ENCODE peak calls at places on chromosomes 5 and 9, in five cellular contexts. One of them, this sample, is unnamed. For H3K36me3, the result is how much of the 10 kb centered on the place peaks cover.

GRCh38 chr5:79736528-79737514 is 47.2 kb downstream of the CMYA5 start:
- DNase-seq in left ventricle myocardium inferior: no peak
- DNase-seq in pancreas: no peak
- DNase-seq in breast epithelium: no peak
- DNase-seq in uterus: no peak
- DNase-seq in this sample: no peak

GRCh38 chr5:10485897-10486296 is 44.2 kb downstream of the ROPN1L start:
- DNase-seq in left ventricle myocardium inferior: no peak
- DNase-seq in pancreas: no peak
- DNase-seq in breast epithelium: no peak
- DNase-seq in uterus: no peak
- DNase-seq in this sample: no peak

GRCh38 chr5:102856374-102856748 is 101.3 kb downstream of the PAM start:
- DNase-seq in left ventricle myocardium inferior: no peak
- DNase-seq in pancreas: no peak
- DNase-seq in breast epithelium: no peak
- DNase-seq in uterus: no peak
- DNase-seq in this sample: no peak

GRCh38 chr5:30401479-30402058 is 791.9 kb upstream of the CDH6 start:
- DNase-seq in left ventricle myocardium inferior: no peak
- DNase-seq in pancreas: peak
- DNase-seq in breast epithelium: no peak
- DNase-seq in uterus: no peak
- DNase-seq in this sample: peak

GRCh38 chr5:143355710-143356109 is 47.8 kb downstream of the NR3C1 start:
- DNase-seq in left ventricle myocardium inferior: peak
- DNase-seq in pancreas: peak
- DNase-seq in breast epithelium: peak
- DNase-seq in uterus: peak
- DNase-seq in this sample: peak

GRCh38 chr5:140141241-140141640 is 15.5 kb downstream of the IGIP start:
- DNase-seq in left ventricle myocardium inferior: no peak
- DNase-seq in pancreas: no peak
- DNase-seq in breast epithelium: no peak
- DNase-seq in uterus: no peak
- DNase-seq in this sample: no peak

GRCh38 chr5:139458580-139459407 is 3.7 kb downstream of the ECSCR start:
- DNase-seq in left ventricle myocardium inferior: no peak
- DNase-seq in pancreas: no peak
- DNase-seq in breast epithelium: no peak
- DNase-seq in uterus: no peak
- DNase-seq in this sample: no peak

GRCh38 chr5:32711693-32712462 is 757 bp downstream of the NPR3 start:
- DNase-seq in left ventricle myocardium inferior: peak
- DNase-seq in pancreas: peak
- DNase-seq in breast epithelium: no peak
- DNase-seq in uterus: no peak
- DNase-seq in this sample: no peak

GRCh38 chr5:142095651-142096330 is 12.8 kb upstream of the NDFIP1 start:
- DNase-seq in left ventricle myocardium inferior: no peak
- DNase-seq in pancreas: no peak
- DNase-seq in breast epithelium: no peak
- DNase-seq in uterus: no peak
- DNase-seq in this sample: no peak

DNA sequence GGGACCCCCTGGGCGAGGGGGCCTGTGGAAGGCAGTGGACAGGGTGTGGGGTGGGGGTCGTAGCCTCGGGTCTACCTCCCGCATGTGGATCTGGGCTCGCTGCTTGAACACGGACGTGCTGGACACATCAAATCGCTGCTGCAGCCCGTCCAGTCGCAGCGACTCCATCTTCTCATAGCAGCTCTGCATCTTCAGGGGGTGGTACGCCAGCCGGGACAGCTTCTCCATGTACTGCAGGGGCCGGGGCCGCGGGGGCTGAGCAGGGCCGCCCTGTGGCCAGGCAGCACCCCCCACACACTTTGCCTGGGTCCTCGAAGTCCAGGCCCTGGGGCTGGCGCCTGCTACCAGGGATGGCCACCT is 57.6 kb downstream of the LRSAM1 start:
- DNase-seq in left ventricle myocardium inferior: no peak
- DNase-seq in pancreas: no peak
- DNase-seq in breast epithelium: no peak
- DNase-seq in uterus: no peak
- DNase-seq in this sample: no peak
- H3K36me3 ChIP-seq in left ventricle myocardium inferior: half or more
- H3K36me3 ChIP-seq in pancreas: under half
- H3K36me3 ChIP-seq in breast epithelium: under half
- H3K36me3 ChIP-seq in uterus: under half
- H3K36me3 ChIP-seq in this sample: under half

GRCh38 chr5:146306838-146307237 is 31.8 kb upstream of the POU4F3 start:
- DNase-seq in left ventricle myocardium inferior: no peak
- DNase-seq in pancreas: no peak
- DNase-seq in breast epithelium: no peak
- DNase-seq in uterus: no peak
- DNase-seq in this sample: no peak
- H3K36me3 ChIP-seq in left ventricle myocardium inferior: under half
- H3K36me3 ChIP-seq in pancreas: under half
- H3K36me3 ChIP-seq in breast epithelium: under half
- H3K36me3 ChIP-seq in uterus: under half
- H3K36me3 ChIP-seq in this sample: under half

GRCh38 chr5:50759526-50760280 is 93.3 kb downstream of the PARP8 start:
- DNase-seq in left ventricle myocardium inferior: no peak
- DNase-seq in pancreas: no peak
- DNase-seq in breast epithelium: no peak
- DNase-seq in uterus: no peak
- DNase-seq in this sample: no peak
- H3K36me3 ChIP-seq in left ventricle myocardium inferior: under half
- H3K36me3 ChIP-seq in pancreas: under half
- H3K36me3 ChIP-seq in breast epithelium: under half
- H3K36me3 ChIP-seq in uterus: under half
- H3K36me3 ChIP-seq in this sample: under half

GRCh38 chr5:179885491-179886090 is 22.1 kb downstream of the TBC1D9B start:
- DNase-seq in left ventricle myocardium inferior: no peak
- DNase-seq in pancreas: no peak
- DNase-seq in breast epithelium: peak
- DNase-seq in uterus: no peak
- DNase-seq in this sample: no peak

GRCh38 chr5:179887095-179887494 is 20.6 kb downstream of the TBC1D9B start:
- DNase-seq in left ventricle myocardium inferior: no peak
- DNase-seq in pancreas: no peak
- DNase-seq in breast epithelium: no peak
- DNase-seq in uterus: no peak
- DNase-seq in this sample: no peak

GRCh38 chr5:179887802-179888201 is 19.9 kb downstream of the TBC1D9B start:
- DNase-seq in left ventricle myocardium inferior: no peak
- DNase-seq in pancreas: no peak
- DNase-seq in breast epithelium: no peak
- DNase-seq in uterus: no peak
- DNase-seq in this sample: no peak

GRCh38 chr5:179883163-179883562 is 24.5 kb downstream of the TBC1D9B start:
- DNase-seq in left ventricle myocardium inferior: no peak
- DNase-seq in pancreas: no peak
- DNase-seq in breast epithelium: no peak
- DNase-seq in uterus: no peak
- DNase-seq in this sample: no peak

GRCh38 chr5:179886190-179886589 is 21.5 kb downstream of the TBC1D9B start:
- DNase-seq in left ventricle myocardium inferior: no peak
- DNase-seq in pancreas: no peak
- DNase-seq in breast epithelium: no peak
- DNase-seq in uterus: no peak
- DNase-seq in this sample: no peak
- H3K36me3 ChIP-seq in left ventricle myocardium inferior: half or more
- H3K36me3 ChIP-seq in pancreas: under half
- H3K36me3 ChIP-seq in breast epithelium: under half
- H3K36me3 ChIP-seq in uterus: under half
- H3K36me3 ChIP-seq in this sample: half or more

GRCh38 chr9:71675129-71675856 is 93.0 kb downstream of the CEMIP2 start:
- DNase-seq in left ventricle myocardium inferior: no peak
- DNase-seq in pancreas: no peak
- DNase-seq in breast epithelium: no peak
- DNase-seq in uterus: no peak
- DNase-seq in this sample: no peak
- H3K36me3 ChIP-seq in left ventricle myocardium inferior: under half
- H3K36me3 ChIP-seq in pancreas: under half
- H3K36me3 ChIP-seq in breast epithelium: under half
- H3K36me3 ChIP-seq in uterus: under half
- H3K36me3 ChIP-seq in this sample: under half

This sample was measured in HAP-1.